ENCODE peak calls at places on chromosomes 2 and 18, in eight cellular contexts. One of them, this sample, is unnamed.

GRCh38 chr2:233091595-233092375 is 31.6 kb downstream of the INPP5D start:
- DNase-seq in CD8-positive, alpha-beta memory T cell: no peak
- DNase-seq in GM23338: no peak
- DNase-seq in esophagus squamous epithelium: no peak
- DNase-seq in brain microvascular endothelial cell: no peak
- DNase-seq in BJ: no peak
- DNase-seq in psoas muscle: no peak
- DNase-seq in SK-N-SH: no peak
- DNase-seq in this sample: no peak

GRCh38 chr2:164243315-164243714 is 378.0 kb downstream of the GRB14 start:
- DNase-seq in CD8-positive, alpha-beta memory T cell: no peak
- DNase-seq in GM23338: no peak
- DNase-seq in esophagus squamous epithelium: no peak
- DNase-seq in brain microvascular endothelial cell: no peak
- DNase-seq in BJ: no peak
- DNase-seq in psoas muscle: no peak
- DNase-seq in SK-N-SH: no peak
- DNase-seq in this sample: no peak

GRCh38 chr2:207046642-207047213 is 107.4 kb downstream of the CPO start:
- DNase-seq in CD8-positive, alpha-beta memory T cell: peak; percentile 6
- DNase-seq in GM23338: no peak
- DNase-seq in esophagus squamous epithelium: no peak
- DNase-seq in brain microvascular endothelial cell: no peak
- DNase-seq in BJ: no peak
- DNase-seq in psoas muscle: no peak
- DNase-seq in SK-N-SH: no peak
- DNase-seq in this sample: no peak

GRCh38 chr2:197311521-197312033 is 997 bp upstream of the ANKRD44 start:
- DNase-seq in CD8-positive, alpha-beta memory T cell: no peak
- DNase-seq in GM23338: no peak
- DNase-seq in esophagus squamous epithelium: no peak
- DNase-seq in brain microvascular endothelial cell: no peak
- DNase-seq in BJ: no peak
- DNase-seq in psoas muscle: no peak
- DNase-seq in SK-N-SH: peak; percentile 33
- DNase-seq in this sample: no peak

GRCh38 chr2:239396881-239397681 is 3.7 kb downstream of the HDAC4 start:
- DNase-seq in CD8-positive, alpha-beta memory T cell: no peak
- DNase-seq in GM23338: peak; percentile 40
- DNase-seq in esophagus squamous epithelium: no peak
- DNase-seq in brain microvascular endothelial cell: no peak
- DNase-seq in BJ: no peak
- DNase-seq in psoas muscle: peak; percentile 73
- DNase-seq in SK-N-SH: no peak
- DNase-seq in this sample: no peak

GRCh38 chr2:199382091-199382490 is 75.6 kb downstream of the SATB2 start:
- DNase-seq in CD8-positive, alpha-beta memory T cell: no peak
- DNase-seq in GM23338: no peak
- DNase-seq in esophagus squamous epithelium: no peak
- DNase-seq in brain microvascular endothelial cell: peak; percentile 71
- DNase-seq in BJ: no peak
- DNase-seq in psoas muscle: no peak
- DNase-seq in SK-N-SH: no peak
- DNase-seq in this sample: peak; percentile 44

GRCh38 chr18:7084766-7085080 is 32.9 kb downstream of the LAMA1 start:
- DNase-seq in CD8-positive, alpha-beta memory T cell: no peak
- DNase-seq in GM23338: no peak
- DNase-seq in esophagus squamous epithelium: no peak
- DNase-seq in brain microvascular endothelial cell: peak; percentile 49
- DNase-seq in BJ: peak; percentile 82
- DNase-seq in psoas muscle: no peak
- DNase-seq in SK-N-SH: no peak
- DNase-seq in this sample: no peak

GRCh38 chr18:26617151-26617554 is 68.8 kb upstream of the KCTD1 start:
- DNase-seq in CD8-positive, alpha-beta memory T cell: no peak
- DNase-seq in GM23338: no peak
- DNase-seq in esophagus squamous epithelium: no peak
- DNase-seq in brain microvascular endothelial cell: peak; percentile 98
- DNase-seq in BJ: peak; percentile 25
- DNase-seq in psoas muscle: no peak
- DNase-seq in SK-N-SH: no peak
- DNase-seq in this sample: no peak

GRCh38 chr2:64978514-64979268 is 10.5 kb upstream of the SLC1A4 start:
- DNase-seq in CD8-positive, alpha-beta memory T cell: no peak
- DNase-seq in GM23338: peak; percentile 50
- DNase-seq in esophagus squamous epithelium: no peak
- DNase-seq in brain microvascular endothelial cell: peak; percentile 29
- DNase-seq in BJ: no peak
- DNase-seq in psoas muscle: no peak
- DNase-seq in SK-N-SH: no peak
- DNase-seq in this sample: no peak

GRCh38 chr2:120596990-120597594 is 138.6 kb upstream of the GLI2 start:
- DNase-seq in CD8-positive, alpha-beta memory T cell: no peak
- DNase-seq in GM23338: no peak
- DNase-seq in esophagus squamous epithelium: no peak
- DNase-seq in brain microvascular endothelial cell: peak; percentile 56
- DNase-seq in BJ: peak; percentile 77
- DNase-seq in psoas muscle: peak; percentile 90
- DNase-seq in SK-N-SH: no peak
- DNase-seq in this sample: no peak

GRCh38 chr2:104851236-104852160 is 2.4 kb upstream of the POU3F3 start:
- DNase-seq in CD8-positive, alpha-beta memory T cell: no peak
- DNase-seq in GM23338: peak; percentile 35
- DNase-seq in esophagus squamous epithelium: no peak
- DNase-seq in brain microvascular endothelial cell: no peak
- DNase-seq in BJ: no peak
- DNase-seq in psoas muscle: no peak
- DNase-seq in SK-N-SH: no peak
- DNase-seq in this sample: no peak

GRCh38 chr2:172447811-172448493 is 20.6 kb downstream of the ITGA6 start:
- DNase-seq in CD8-positive, alpha-beta memory T cell: no peak
- DNase-seq in GM23338: no peak
- DNase-seq in esophagus squamous epithelium: no peak
- DNase-seq in brain microvascular endothelial cell: no peak
- DNase-seq in BJ: no peak
- DNase-seq in psoas muscle: no peak
- DNase-seq in SK-N-SH: no peak
- DNase-seq in this sample: no peak

GRCh38 chr2:168731550-168732128 is 70.8 kb upstream of the NOSTRIN start:
- DNase-seq in CD8-positive, alpha-beta memory T cell: no peak
- DNase-seq in GM23338: no peak
- DNase-seq in esophagus squamous epithelium: no peak
- DNase-seq in brain microvascular endothelial cell: no peak
- DNase-seq in BJ: no peak
- DNase-seq in psoas muscle: no peak
- DNase-seq in SK-N-SH: no peak
- DNase-seq in this sample: peak; percentile 22

GRCh38 chr2:41965173-41965875 is 82.5 kb upstream of the PKDCC start:
- DNase-seq in CD8-positive, alpha-beta memory T cell: no peak
- DNase-seq in GM23338: no peak
- DNase-seq in esophagus squamous epithelium: no peak
- DNase-seq in brain microvascular endothelial cell: no peak
- DNase-seq in BJ: no peak
- DNase-seq in psoas muscle: no peak
- DNase-seq in SK-N-SH: no peak
- DNase-seq in this sample: no peak

GRCh38 chr2:234730066-234730640 is 221.7 kb upstream of the SH3BP4 start:
- DNase-seq in CD8-positive, alpha-beta memory T cell: no peak
- DNase-seq in GM23338: no peak
- DNase-seq in esophagus squamous epithelium: no peak
- DNase-seq in brain microvascular endothelial cell: no peak
- DNase-seq in BJ: no peak
- DNase-seq in psoas muscle: no peak
- DNase-seq in SK-N-SH: no peak
- DNase-seq in this sample: no peak

GRCh38 chr2:85583667-85584353 is 421 bp upstream of the VAMP5 start:
- DNase-seq in CD8-positive, alpha-beta memory T cell: peak; percentile 15
- DNase-seq in GM23338: no peak
- DNase-seq in esophagus squamous epithelium: no peak
- DNase-seq in brain microvascular endothelial cell: no peak
- DNase-seq in BJ: no peak
- DNase-seq in psoas muscle: peak; percentile 29
- DNase-seq in SK-N-SH: no peak
- DNase-seq in this sample: no peak

GRCh38 chr2:85585781-85586105 is 1.5 kb downstream of the VAMP5 start:
- DNase-seq in CD8-positive, alpha-beta memory T cell: no peak
- DNase-seq in GM23338: no peak
- DNase-seq in esophagus squamous epithelium: no peak
- DNase-seq in brain microvascular endothelial cell: no peak
- DNase-seq in BJ: no peak
- DNase-seq in psoas muscle: no peak
- DNase-seq in SK-N-SH: no peak
- DNase-seq in this sample: no peak

GRCh38 chr2:85584354-85584856 is at the start of gene VAMP5:
- DNase-seq in CD8-positive, alpha-beta memory T cell: peak; percentile 43
- DNase-seq in GM23338: peak; percentile 55
- DNase-seq in esophagus squamous epithelium: no peak
- DNase-seq in brain microvascular endothelial cell: no peak
- DNase-seq in BJ: no peak
- DNase-seq in psoas muscle: peak; percentile 70
- DNase-seq in SK-N-SH: peak; percentile 85
- DNase-seq in this sample: peak; percentile 16

GRCh38 chr2:85582467-85582866 is 1.8 kb upstream of the VAMP5 start:
- DNase-seq in CD8-positive, alpha-beta memory T cell: no peak
- DNase-seq in GM23338: no peak
- DNase-seq in esophagus squamous epithelium: no peak
- DNase-seq in brain microvascular endothelial cell: no peak
- DNase-seq in BJ: no peak
- DNase-seq in psoas muscle: peak; percentile 17
- DNase-seq in SK-N-SH: no peak
- DNase-seq in this sample: no peak

DNA sequence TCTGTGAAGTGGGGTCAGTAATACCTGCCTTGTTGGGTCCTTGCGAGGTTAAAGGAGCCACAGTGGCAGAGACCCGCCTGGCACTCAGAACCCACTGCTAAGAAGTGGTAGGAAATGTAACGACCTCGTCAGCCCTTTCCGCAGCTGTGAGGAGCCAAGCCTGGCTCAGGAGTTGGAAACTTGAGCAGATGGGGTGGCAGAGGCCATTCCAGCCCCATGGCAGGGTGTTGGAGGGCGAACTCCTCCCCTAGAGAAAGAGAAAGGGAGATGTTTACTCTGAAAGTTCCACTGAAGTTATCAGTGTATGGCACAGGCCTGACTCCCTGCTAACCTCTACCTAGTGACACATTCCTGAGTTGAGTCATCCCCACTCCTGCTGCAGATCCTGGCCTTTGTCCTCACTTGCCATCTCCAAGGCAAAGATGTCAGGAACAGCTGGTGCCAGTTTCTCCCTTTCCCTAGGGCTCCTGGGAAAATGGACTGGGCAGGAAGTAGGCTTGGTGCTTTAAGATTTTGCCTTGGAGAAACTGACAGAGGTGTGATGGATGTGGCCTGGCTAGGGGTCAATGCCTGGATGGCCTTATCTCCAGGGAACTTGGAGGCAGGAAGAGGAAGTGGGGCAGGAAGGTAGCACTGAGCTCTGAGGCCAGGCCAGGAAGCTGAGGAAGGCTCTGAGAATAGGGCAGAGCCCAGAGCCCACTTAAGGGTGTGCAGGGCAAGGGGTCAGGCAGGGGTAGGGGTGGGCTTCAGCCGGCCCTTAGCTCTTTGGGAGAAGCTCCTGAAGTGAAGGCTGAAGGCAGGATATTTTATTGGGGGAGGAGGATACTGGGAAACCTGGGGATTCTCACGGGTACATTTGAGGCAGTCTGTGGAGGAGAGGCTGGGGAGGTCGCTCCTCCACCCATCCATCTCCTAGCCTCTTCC is 888 bp downstream of the VAMP5 start:
- DNase-seq in CD8-positive, alpha-beta memory T cell: peak; percentile 15
- DNase-seq in GM23338: peak; percentile 29
- DNase-seq in esophagus squamous epithelium: no peak
- DNase-seq in brain microvascular endothelial cell: no peak
- DNase-seq in BJ: no peak
- DNase-seq in psoas muscle: peak; percentile 61
- DNase-seq in SK-N-SH: peak; percentile 31
- DNase-seq in this sample: no peak
- H3K27me3 ChIP-seq in CD8-positive, alpha-beta memory T cell: no peaks in the 10 kb centered on the region
- H3K27me3 ChIP-seq in GM23338: peaks cover 31% of the 10 kb centered on the region
- H3K27me3 ChIP-seq in esophagus squamous epithelium: no peaks in the 10 kb centered on the region
- H3K27me3 ChIP-seq in brain microvascular endothelial cell: no peaks in the 10 kb centered on the region
- H3K27me3 ChIP-seq in BJ: no peaks in the 10 kb centered on the region
- H3K27me3 ChIP-seq in psoas muscle: no peaks in the 10 kb centered on the region
- H3K27me3 ChIP-seq in SK-N-SH: no peaks in the 10 kb centered on the region
- H3K27me3 ChIP-seq in this sample: no peaks in the 10 kb centered on the region

GRCh38 chr18:36304723-36305122 is 7.2 kb downstream of the FHOD3 start:
- DNase-seq in CD8-positive, alpha-beta memory T cell: no peak
- DNase-seq in GM23338: no peak
- DNase-seq in esophagus squamous epithelium: no peak
- DNase-seq in brain microvascular endothelial cell: no peak
- DNase-seq in BJ: no peak
- DNase-seq in psoas muscle: no peak
- DNase-seq in SK-N-SH: no peak
- DNase-seq in this sample: no peak
- H3K27me3 ChIP-seq in CD8-positive, alpha-beta memory T cell: peaks cover 6% of the 10 kb centered on the region
- H3K27me3 ChIP-seq in GM23338: peaks cover 8% of the 10 kb centered on the region
- H3K27me3 ChIP-seq in esophagus squamous epithelium: peaks cover 26% of the 10 kb centered on the region
- H3K27me3 ChIP-seq in brain microvascular endothelial cell: no peaks in the 10 kb centered on the region
- H3K27me3 ChIP-seq in BJ: no peaks in the 10 kb centered on the region
- H3K27me3 ChIP-seq in psoas muscle: no peaks in the 10 kb centered on the region
- H3K27me3 ChIP-seq in SK-N-SH: peaks cover 5% of the 10 kb centered on the region
- H3K27me3 ChIP-seq in this sample: no peaks in the 10 kb centered on the region

GRCh38 chr2:27258051-27258450 is 4.8 kb downstream of the SLC30A3 start:
- DNase-seq in CD8-positive, alpha-beta memory T cell: no peak
- DNase-seq in GM23338: no peak
- DNase-seq in esophagus squamous epithelium: no peak
- DNase-seq in brain microvascular endothelial cell: no peak
- DNase-seq in BJ: no peak
- DNase-seq in psoas muscle: no peak
- DNase-seq in SK-N-SH: no peak
- DNase-seq in this sample: no peak
- H3K27me3 ChIP-seq in CD8-positive, alpha-beta memory T cell: peaks cover 31% of the 10 kb centered on the region
- H3K27me3 ChIP-seq in GM23338: peaks cover 34% of the 10 kb centered on the region
- H3K27me3 ChIP-seq in esophagus squamous epithelium: peaks cover 95% of the 10 kb centered on the region
- H3K27me3 ChIP-seq in brain microvascular endothelial cell: peaks cover 32% of the 10 kb centered on the region
- H3K27me3 ChIP-seq in BJ: peaks cover 31% of the 10 kb centered on the region
- H3K27me3 ChIP-seq in psoas muscle: no peaks in the 10 kb centered on the region
- H3K27me3 ChIP-seq in SK-N-SH: peaks cover 26% of the 10 kb centered on the region
- H3K27me3 ChIP-seq in this sample: peaks cover 30% of the 10 kb centered on the region

DNA sequence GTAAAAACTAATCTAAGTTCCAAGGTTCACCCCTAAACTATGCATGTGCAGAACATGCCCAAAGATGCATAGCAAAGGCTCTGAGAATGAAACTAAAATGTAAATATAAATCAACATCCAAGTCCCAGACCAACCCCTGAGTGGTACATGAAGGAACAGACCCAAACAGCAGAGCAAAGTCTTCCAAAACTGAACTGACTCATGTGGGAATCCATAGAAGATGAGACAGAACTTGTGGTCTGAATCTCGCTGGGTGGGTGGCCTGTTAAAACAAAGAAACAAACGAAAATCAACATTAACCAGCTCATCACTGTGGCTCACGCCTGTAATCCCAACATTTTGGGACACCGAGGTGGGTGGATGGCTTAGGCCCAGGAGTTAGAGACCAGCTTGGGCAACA is 29.5 kb upstream of the ATRAID start:
- DNase-seq in CD8-positive, alpha-beta memory T cell: no peak
- DNase-seq in GM23338: no peak
- DNase-seq in esophagus squamous epithelium: no peak
- DNase-seq in brain microvascular endothelial cell: peak; percentile 43
- DNase-seq in BJ: no peak
- DNase-seq in psoas muscle: no peak
- DNase-seq in SK-N-SH: no peak
- DNase-seq in this sample: no peak
- H3K27me3 ChIP-seq in CD8-positive, alpha-beta memory T cell: no peaks in the 10 kb centered on the region
- H3K27me3 ChIP-seq in GM23338: no peaks in the 10 kb centered on the region
- H3K27me3 ChIP-seq in esophagus squamous epithelium: peaks cover 23% of the 10 kb centered on the region
- H3K27me3 ChIP-seq in brain microvascular endothelial cell: no peaks in the 10 kb centered on the region
- H3K27me3 ChIP-seq in BJ: peaks cover 1% of the 10 kb centered on the region
- H3K27me3 ChIP-seq in psoas muscle: no peaks in the 10 kb centered on the region
- H3K27me3 ChIP-seq in SK-N-SH: no peaks in the 10 kb centered on the region
- H3K27me3 ChIP-seq in this sample: no peaks in the 10 kb centered on the region

This sample was measured in BE2C.